ENCODE peak calls at places on chromosomes 3 and 15, in five cellular contexts. R is GM23248; V is stomach; C is CD4-positive, alpha-beta T cell; S is heart right ventricle. N is an unnamed sample.

GRCh38 chr3:151382671-151383070 is 1.9 kb downstream of the P2RY12 start:
- DNase-seq in R (no peak), V (no peak), C (no peak), S (no peak), N (no peak)

GRCh38 chr15:94324835-94325767 is 93.7 kb downstream of the MCTP2 start:
- DNase-seq in R (no peak), V (peak; percentile 31), C (no peak), S (no peak), N (no peak)

GRCh38 chr3:77460326-77460725 is 420.4 kb downstream of the ROBO2 start:
- DNase-seq in R (peak; percentile 53), V (no peak), C (no peak), S (no peak), N (no peak)

GRCh38 chr15:65059369-65059750 is 8.4 kb downstream of the RASL12 start:
- DNase-seq in R (no peak), V (no peak), C (no peak), S (no peak), N (no peak)

GRCh38 chr3:10867384-10867783 is 51.4 kb downstream of the SLC6A11 start:
- DNase-seq in R (peak; percentile 34), V (no peak), C (no peak), S (no peak), N (no peak)

GRCh38 chr3:73499787-73500186 is 125.0 kb downstream of the PDZRN3 start:
- DNase-seq in R (peak; percentile 37), V (no peak), C (no peak), S (no peak), N (no peak)

GRCh38 chr15:98734472-98735284 is 86.3 kb downstream of the IGF1R start:
- DNase-seq in R (peak; percentile 63), V (no peak), C (no peak), S (no peak), N (no peak)

GRCh38 chr3:45635475-45636256 is 41.1 kb downstream of the LIMD1 start:
- DNase-seq in R (peak; percentile 86), V (no peak), C (no peak), S (no peak), N (peak; percentile 54)

GRCh38 chr3:36695769-36696137 is 68.6 kb downstream of the DCLK3 start:
- DNase-seq in R (peak; percentile 85), V (no peak), C (no peak), S (no peak), N (no peak)

GRCh38 chr3:53823026-53823955 is 22.9 kb downstream of the CHDH start:
- DNase-seq in R (no peak), V (peak; percentile 14), C (no peak), S (no peak), N (no peak)

GRCh38 chr15:43792761-43793493 is 807 bp downstream of the SERF2 start:
- DNase-seq in R (peak; percentile 77), V (no peak), C (no peak), S (peak; percentile 49), N (peak; percentile 45)

GRCh38 chr3:71067977-71068376 is 515.6 kb downstream of the FOXP1 start:
- DNase-seq in R (no peak), V (no peak), C (no peak), S (no peak), N (no peak)

GRCh38 chr3:157059661-157060060 is 100.3 kb downstream of the CCNL1 start:
- DNase-seq in R (no peak), V (no peak), C (no peak), S (no peak), N (no peak)

GRCh38 chr15:69729167-69729748 is 276.6 kb downstream of the RPLP1 start:
- DNase-seq in R (peak; percentile 46), V (peak; percentile 58), C (peak; percentile 65), S (peak; percentile 17), N (peak; percentile 37)

GRCh38 chr15:70111203-70112017 is 13.7 kb upstream of the TLE3 start:
- DNase-seq in R (peak; percentile 67), V (peak; percentile 53), C (no peak), S (peak; percentile 90), N (no peak)

GRCh38 chr3:98513136-98513535 is 9.6 kb downstream of the CLDND1 start:
- DNase-seq in R (peak; percentile 64), V (no peak), C (no peak), S (no peak), N (no peak)

GRCh38 chr3:15558581-15558980 is 37.1 kb upstream of the COLQ start:
- DNase-seq in R (no peak), V (no peak), C (no peak), S (no peak), N (no peak)

GRCh38 chr15:61382927-61383326 is 153.8 kb upstream of the RORA start:
- DNase-seq in R (peak; percentile 58), V (no peak), C (no peak), S (no peak), N (no peak)

GRCh38 chr15:91970142-91970541 is 116.6 kb downstream of the SLCO3A1 start:
- DNase-seq in R (peak; percentile 67), V (peak; percentile 33), C (no peak), S (peak; percentile 68), N (peak; percentile 50)

GRCh38 chr3:14265246-14265962 is 86.8 kb downstream of the LSM3 start:
- DNase-seq in R (peak; percentile 54), V (no peak), C (no peak), S (no peak), N (no peak)

GRCh38 chr15:60390931-60391501 is 6.8 kb downstream of the ANXA2 start:
- DNase-seq in R (peak; percentile 96), V (peak; percentile 42), C (no peak), S (peak; percentile 52), N (peak; percentile 57)

GRCh38 chr3:1752205-1752604 is 346.5 kb upstream of the CNTN4 start:
- DNase-seq in R (no peak), V (no peak), C (no peak), S (no peak), N (no peak)

GRCh38 chr3:81581966-81582599 is 179.4 kb downstream of the GBE1 start:
- DNase-seq in R (peak; percentile 67), V (peak; percentile 27), C (no peak), S (no peak), N (no peak)

GRCh38 chr3:42117175-42118008 is 26.2 kb downstream of the TRAK1 start:
- DNase-seq in R (peak; percentile 85), V (peak; percentile 68), C (no peak), S (peak; percentile 40), N (peak; percentile 59)

GRCh38 chr15:27341780-27342343 is 370.9 kb downstream of the GABRG3 start:
- DNase-seq in R (peak; percentile 7), V (no peak), C (no peak), S (no peak), N (no peak)

GRCh38 chr15:26722621-26723160 is 50.2 kb downstream of the GABRB3 start:
- DNase-seq in R (no peak), V (no peak), C (no peak), S (no peak), N (no peak)

GRCh38 chr3:19202303-19202702 is 54.0 kb downstream of the KCNH8 start:
- DNase-seq in R (no peak), V (no peak), C (no peak), S (no peak), N (no peak)

GRCh38 chr3:125163739-125164601 is 48.6 kb downstream of the SLC12A8 start:
- DNase-seq in R (peak; percentile 29), V (peak; percentile 71), C (no peak), S (no peak), N (peak; percentile 72)

GRCh38 chr3:194423317-194423716 is 24.3 kb upstream of the GP5 start:
- DNase-seq in R (no peak), V (no peak), C (no peak), S (peak; percentile 20), N (no peak)

GRCh38 chr3:194422188-194422587 is 23.1 kb upstream of the GP5 start:
- DNase-seq in R (peak; percentile 52), V (no peak), C (no peak), S (no peak), N (no peak)

GRCh38 chr3:194424953-194425352 is 25.9 kb upstream of the GP5 start:
- DNase-seq in R (no peak), V (no peak), C (no peak), S (no peak), N (no peak)

GRCh38 chr3:194425399-194425798 is 26.3 kb upstream of the GP5 start:
- DNase-seq in R (no peak), V (no peak), C (no peak), S (no peak), N (no peak)

DNA sequence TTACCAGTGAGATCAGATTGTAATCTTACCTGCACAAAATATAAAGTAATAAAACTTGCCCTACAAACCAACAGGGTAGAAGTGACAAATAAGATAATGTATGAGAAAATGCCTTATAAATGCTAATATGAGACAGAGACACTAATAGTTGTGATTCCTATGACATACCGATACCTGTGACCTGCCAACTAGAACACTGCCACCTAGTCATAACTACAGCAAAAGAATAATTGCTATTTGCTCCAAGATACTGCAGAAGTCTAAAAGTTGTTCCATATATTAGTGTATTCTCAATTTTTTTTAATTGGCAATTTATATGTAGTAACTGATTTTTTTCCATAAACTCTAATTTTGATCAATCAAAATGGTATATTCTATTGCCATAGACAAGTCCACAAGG is 25.3 kb upstream of the GP5 start:
- DNase-seq in R (no peak), V (no peak), C (no peak), S (no peak), N (no peak)
- H3K27ac ChIP-seq in R (no peak overlapping the region), V (no peak overlapping the region), C (no peak overlapping the region), S (no peak overlapping the region), N (no peak overlapping the region)

DNA sequence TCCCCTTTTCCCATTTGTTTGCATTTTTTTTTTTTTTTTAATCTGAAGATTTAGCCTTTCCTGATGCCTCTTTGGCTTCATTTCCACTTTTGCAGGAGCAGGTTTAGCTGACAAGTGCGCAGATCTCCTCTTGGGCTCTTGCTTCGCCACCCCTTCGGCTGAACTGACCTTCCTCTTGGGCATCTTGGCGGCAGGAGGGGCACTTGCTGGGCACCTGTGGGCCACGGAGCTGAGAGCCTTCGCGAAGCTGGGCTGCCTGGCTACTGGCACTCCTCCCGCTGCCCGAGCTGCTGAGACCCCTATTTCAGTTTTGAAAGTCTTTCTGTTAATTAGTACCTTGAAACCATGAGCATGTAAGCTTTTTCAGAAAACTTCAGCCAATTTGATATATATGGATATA is 8.8 kb downstream of the ARL13B start:
- DNase-seq in R (no peak), V (no peak), C (no peak), S (no peak), N (no peak)
- H3K27ac ChIP-seq in R (no peak overlapping the region), V (no peak overlapping the region), C (no peak overlapping the region), S (no peak overlapping the region), N (no peak overlapping the region)

DNA sequence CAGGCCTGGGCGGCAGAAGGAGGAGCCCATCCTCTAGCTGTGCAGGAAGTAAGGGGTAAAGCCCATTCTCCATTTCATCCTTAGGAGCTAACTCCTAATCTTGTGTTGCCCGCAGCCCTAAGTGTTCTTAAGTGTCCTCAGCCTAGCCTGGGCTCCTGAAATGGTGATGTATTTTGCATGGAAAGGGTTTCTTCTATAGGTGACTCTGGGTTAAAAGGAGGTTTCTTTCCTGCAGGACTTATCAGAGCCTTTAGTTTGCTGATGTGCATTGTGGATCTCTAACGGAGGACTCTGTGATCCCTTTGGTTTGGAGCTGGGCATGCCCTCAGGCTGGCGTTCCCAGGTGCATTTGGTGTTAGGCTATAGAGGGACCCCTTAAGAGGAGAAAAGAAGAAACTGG is 48.5 kb upstream of the TRPM1 start:
- DNase-seq in R (no peak), V (no peak), C (no peak), S (no peak), N (no peak)
- H3K27ac ChIP-seq in R (no peak overlapping the region), V (no peak overlapping the region), C (no peak overlapping the region), S (no peak overlapping the region), N (no peak overlapping the region)

DNA sequence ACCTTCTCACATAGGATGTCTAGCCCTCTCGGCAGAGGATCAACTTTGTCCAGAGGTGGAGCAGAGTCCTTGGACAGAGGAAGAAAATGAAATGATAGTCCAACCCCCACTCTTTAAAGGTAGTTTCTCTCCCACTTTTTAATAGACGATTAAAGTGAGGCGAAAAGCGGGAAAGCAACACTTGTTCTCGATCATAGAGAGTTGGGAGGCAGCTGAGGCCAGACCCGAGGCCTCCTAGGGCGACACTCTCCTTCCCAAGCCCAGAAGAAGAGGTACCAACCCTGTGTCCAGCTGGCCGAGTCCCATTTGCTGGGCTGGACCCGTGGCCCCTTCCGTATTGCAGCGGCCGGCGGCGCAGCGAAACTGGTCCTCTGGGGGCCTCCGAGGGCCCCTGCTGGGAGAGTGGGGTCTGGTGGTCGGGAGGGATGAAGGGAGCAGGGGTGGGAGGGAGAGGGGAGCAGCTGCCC is 2.3 kb downstream of the WNT5A start:
- DNase-seq in R (peak; percentile 48), V (no peak), C (no peak), S (no peak), N (no peak)
- H3K27ac ChIP-seq in R (peak overlapping the region; percentile 32), V (peak overlapping the region; percentile 76), C (no peak overlapping the region), S (no peak overlapping the region), N (peak overlapping the region; percentile 11)